ENCODE peak calls at places on chromosomes 11 and 22, in ten cellular contexts. B is ovary, Q is heart left ventricle, M is OCI-LY7, S is fibroblast of lung, U is right lobe of liver, I is prostate gland, K is uterus, E is lower lobe of right lung, Y is IMR-90. L is an unnamed sample. For H3K4me1, the result is how much of the 10 kb centered on the place peaks cover.

GRCh38 chr22:49767355-49768062 is 60.2 kb downstream of the BRD1 start:
- DNase-seq in B (no peak), Q (peak), M (peak), S (peak), U (peak), I (no peak), K (no peak), E (peak), Y (peak), L (peak)

GRCh38 chr11:69662806-69663205 is 12.3 kb downstream of the LTO1 start:
- DNase-seq in B (no peak), Q (peak), M (no peak), S (no peak), U (peak), I (no peak), K (no peak), E (peak), Y (no peak), L (no peak)

GRCh38 chr11:114179234-114179941 is 116.8 kb upstream of the NNMT start:
- DNase-seq in B (peak), Q (peak), M (peak), S (peak), U (peak), I (peak), K (peak), E (peak), Y (no peak), L (no peak)

GRCh38 chr11:111808063-111808588 is 41.9 kb upstream of the PPP2R1B start:
- DNase-seq in B (no peak), Q (no peak), M (no peak), S (no peak), U (no peak), I (no peak), K (no peak), E (no peak), Y (no peak), L (no peak)

GRCh38 chr11:86390499-86390898 is 15.8 kb downstream of the CCDC81 start:
- DNase-seq in B (no peak), Q (no peak), M (no peak), S (no peak), U (no peak), I (no peak), K (no peak), E (no peak), Y (no peak), L (no peak)

GRCh38 chr11:111978028-111978771 is 41.1 kb downstream of the DIXDC1 start:
- DNase-seq in B (peak), Q (no peak), M (no peak), S (peak), U (no peak), I (peak), K (peak), E (no peak), Y (peak), L (peak)

GRCh38 chr11:116879789-116880402 is 42.5 kb upstream of the APOA1 start:
- DNase-seq in B (no peak), Q (no peak), M (peak), S (peak), U (no peak), I (peak), K (no peak), E (no peak), Y (peak), L (peak)

GRCh38 chr22:19674129-19674928 is 40.0 kb upstream of the SEPTIN5 start:
- DNase-seq in B (no peak), Q (no peak), M (no peak), S (peak), U (no peak), I (no peak), K (no peak), E (no peak), Y (no peak), L (no peak)

GRCh38 chr22:35488513-35488912 is 52.1 kb upstream of the RASD2 start:
- DNase-seq in B (no peak), Q (no peak), M (no peak), S (no peak), U (no peak), I (no peak), K (no peak), E (no peak), Y (no peak), L (no peak)

GRCh38 chr11:120554771-120555432 is 43.4 kb downstream of the GRIK4 start:
- DNase-seq in B (no peak), Q (no peak), M (peak), S (peak), U (no peak), I (no peak), K (no peak), E (no peak), Y (peak), L (no peak)

GRCh38 chr11:33984682-33985389 is 66.7 kb upstream of the CAPRIN1 start:
- DNase-seq in B (no peak), Q (no peak), M (no peak), S (peak), U (no peak), I (no peak), K (no peak), E (no peak), Y (no peak), L (no peak)

GRCh38 chr11:69931994-69932910 is 113.0 kb upstream of the FGF3 start:
- DNase-seq in B (no peak), Q (peak), M (no peak), S (no peak), U (no peak), I (no peak), K (peak), E (peak), Y (no peak), L (no peak)

GRCh38 chr11:46499821-46500220 is 94.0 kb downstream of the AMBRA1 start:
- DNase-seq in B (no peak), Q (no peak), M (no peak), S (no peak), U (no peak), I (no peak), K (no peak), E (no peak), Y (no peak), L (no peak)

GRCh38 chr22:20268350-20269012 is 363 bp upstream of the RTN4R start:
- DNase-seq in B (peak), Q (peak), M (peak), S (peak), U (peak), I (peak), K (peak), E (peak), Y (peak), L (no peak)

GRCh38 chr11:62044639-62045121 is 77.2 kb upstream of the FTH1 start:
- DNase-seq in B (no peak), Q (no peak), M (no peak), S (no peak), U (no peak), I (no peak), K (no peak), E (no peak), Y (no peak), L (no peak)

GRCh38 chr11:62050716-62051115 is 73.1 kb upstream of the INCENP start:
- DNase-seq in B (no peak), Q (no peak), M (no peak), S (no peak), U (no peak), I (no peak), K (no peak), E (no peak), Y (no peak), L (no peak)

GRCh38 chr11:62054081-62054480 is 69.7 kb upstream of the INCENP start:
- DNase-seq in B (no peak), Q (no peak), M (no peak), S (no peak), U (no peak), I (no peak), K (no peak), E (no peak), Y (no peak), L (no peak)

GRCh38 chr11:62048101-62048500 is 75.7 kb upstream of the INCENP start:
- DNase-seq in B (no peak), Q (no peak), M (no peak), S (peak), U (no peak), I (no peak), K (no peak), E (no peak), Y (no peak), L (peak)
- H3K4me1 ChIP-seq in B (under half), Q (under half), M (under half), S (under half), U (under half), I (under half), K (under half), E (under half), Y (under half), L (under half)

GRCh38 chr22:17107547-17107810 is 13.7 kb downstream of the TMEM121B start:
- DNase-seq in B (no peak), Q (no peak), M (no peak), S (no peak), U (no peak), I (no peak), K (no peak), E (no peak), Y (no peak), L (no peak)

GRCh38 chr22:17104336-17104935 is 16.7 kb downstream of the TMEM121B start:
- DNase-seq in B (no peak), Q (no peak), M (no peak), S (no peak), U (no peak), I (no peak), K (no peak), E (no peak), Y (no peak), L (no peak)

GRCh38 chr22:17106785-17107546 is 14.2 kb downstream of the TMEM121B start:
- DNase-seq in B (no peak), Q (no peak), M (no peak), S (no peak), U (no peak), I (no peak), K (no peak), E (peak), Y (no peak), L (no peak)

GRCh38 chr22:17106161-17106784 is 14.9 kb downstream of the TMEM121B start:
- DNase-seq in B (no peak), Q (no peak), M (no peak), S (no peak), U (no peak), I (no peak), K (no peak), E (no peak), Y (no peak), L (no peak)

DNA sequence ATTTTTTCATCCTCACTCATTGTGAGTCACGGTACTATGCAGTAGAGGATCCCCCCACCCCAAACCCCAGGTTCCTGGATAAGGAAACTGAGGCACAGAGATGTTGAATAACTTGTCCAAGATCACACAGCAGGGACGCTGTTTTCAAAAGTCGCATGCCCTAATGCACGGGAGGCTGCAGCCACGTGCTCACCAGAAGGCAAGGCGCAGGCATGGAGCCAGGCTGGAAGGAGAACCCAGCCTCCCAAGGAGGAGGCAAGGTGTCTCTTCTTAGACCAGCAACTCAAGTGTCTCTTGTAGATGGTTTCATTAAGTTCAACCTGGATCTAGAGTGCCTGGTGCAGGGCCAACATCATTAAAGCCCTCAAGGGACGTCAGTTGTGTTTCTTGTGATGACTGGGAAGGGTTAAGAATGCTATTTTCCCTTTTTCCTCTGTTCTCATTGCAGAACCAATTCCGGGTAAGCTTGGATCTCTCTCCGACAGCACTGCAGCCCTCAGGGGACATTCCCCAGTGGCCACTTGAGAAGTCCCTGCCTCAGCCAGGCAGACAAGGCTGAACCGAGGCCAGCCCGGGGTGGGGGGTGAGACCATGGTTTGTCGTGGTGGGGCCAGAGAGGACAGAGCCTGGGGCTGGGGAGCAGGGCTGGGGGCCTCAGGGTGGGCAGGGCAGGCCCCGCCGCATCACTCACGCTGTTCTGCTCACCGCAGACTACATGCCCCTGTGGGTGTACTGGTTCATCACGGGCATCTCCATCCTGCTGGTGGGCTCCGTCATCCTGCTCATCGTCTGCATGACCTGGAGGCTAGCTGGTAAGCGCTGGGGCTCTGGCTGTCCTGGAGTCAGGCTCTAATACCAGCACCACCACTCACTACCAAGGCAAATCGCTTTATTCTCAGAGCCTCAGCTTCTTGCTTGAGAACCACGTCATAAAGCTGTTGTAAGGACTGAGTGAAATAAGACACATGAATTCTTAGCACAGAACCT is 15.7 kb downstream of the TMEM121B start:
- DNase-seq in B (no peak), Q (no peak), M (no peak), S (no peak), U (no peak), I (no peak), K (no peak), E (no peak), Y (no peak), L (no peak)
- H3K27ac ChIP-seq in B (no peak), Q (no peak), M (no peak), S (no peak), U (no peak), I (no peak), K (no peak), E (no peak), Y (no peak), L (no peak)

DNA sequence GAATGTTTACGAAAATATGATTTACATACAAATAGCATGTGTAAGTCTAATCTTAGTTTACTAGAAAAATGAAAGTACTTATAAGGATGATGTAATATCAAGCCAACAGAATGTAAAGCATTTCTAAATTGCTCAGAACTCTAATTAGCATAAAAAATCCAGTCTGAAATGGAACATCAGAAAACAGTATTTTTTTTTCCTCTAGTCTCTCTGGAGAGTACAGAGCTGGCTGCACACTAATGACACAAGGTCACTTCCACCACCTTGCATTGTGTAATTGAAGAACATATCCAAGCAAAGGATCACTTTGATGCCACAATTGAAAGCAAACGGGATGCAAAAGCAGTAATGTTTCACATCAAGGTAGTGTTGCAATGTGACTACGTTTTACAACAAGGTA is 548.0 kb upstream of the LUZP2 start:
- DNase-seq in B (no peak), Q (no peak), M (no peak), S (peak), U (no peak), I (no peak), K (no peak), E (no peak), Y (peak), L (no peak)
- TF ChIP-seq CTCF in B (no peak), Q (no peak), M (no peak), S (no peak), U (no peak), I (no peak), K (no peak), E (no peak), Y (no peak), L (no peak)

DNA sequence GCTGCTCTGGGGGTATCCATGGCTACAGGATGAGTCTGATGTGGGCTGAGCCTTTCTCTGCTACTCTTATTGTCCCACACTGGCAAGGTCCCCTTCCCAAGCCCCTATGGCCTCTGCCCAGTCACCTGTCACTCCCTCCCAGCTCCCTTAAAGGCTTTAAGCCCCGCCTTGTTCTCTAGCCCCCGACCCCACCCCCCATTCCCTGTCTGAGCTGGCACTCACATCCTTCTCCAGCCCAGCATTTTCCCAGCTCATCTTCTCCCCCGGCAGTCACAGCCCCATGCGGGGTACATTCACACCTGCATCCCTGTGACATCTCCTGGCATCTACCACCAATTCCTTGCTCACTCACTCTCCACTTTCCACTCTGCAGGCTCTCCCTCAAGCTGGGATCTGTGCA is 4.3 kb downstream of the MTFP1 start:
- DNase-seq in B (no peak), Q (no peak), M (no peak), S (no peak), U (no peak), I (no peak), K (no peak), E (no peak), Y (no peak), L (no peak)
- H3K4me1 ChIP-seq in B (under half), Q (under half), M (under half), S (under half), U (under half), I (under half), K (under half), E (under half), Y (under half), L (under half)

GRCh38 chr22:38017272-38017920 is 33.0 kb upstream of the SOX10 start:
- DNase-seq in B (peak), Q (peak), M (no peak), S (peak), U (peak), I (peak), K (peak), E (peak), Y (peak), L (no peak)

GRCh38 chr22:38017939-38018885 is 33.9 kb upstream of the SOX10 start:
- DNase-seq in B (no peak), Q (no peak), M (no peak), S (no peak), U (no peak), I (no peak), K (no peak), E (no peak), Y (no peak), L (no peak)

GRCh38 chr22:38016182-38017078 is 32.1 kb upstream of the SOX10 start:
- DNase-seq in B (peak), Q (no peak), M (no peak), S (peak), U (no peak), I (peak), K (no peak), E (no peak), Y (peak), L (no peak)

GRCh38 chr22:38021201-38021600 is 36.0 kb upstream of the PICK1 start:
- DNase-seq in B (no peak), Q (no peak), M (no peak), S (no peak), U (no peak), I (no peak), K (no peak), E (no peak), Y (no peak), L (no peak)

DNA sequence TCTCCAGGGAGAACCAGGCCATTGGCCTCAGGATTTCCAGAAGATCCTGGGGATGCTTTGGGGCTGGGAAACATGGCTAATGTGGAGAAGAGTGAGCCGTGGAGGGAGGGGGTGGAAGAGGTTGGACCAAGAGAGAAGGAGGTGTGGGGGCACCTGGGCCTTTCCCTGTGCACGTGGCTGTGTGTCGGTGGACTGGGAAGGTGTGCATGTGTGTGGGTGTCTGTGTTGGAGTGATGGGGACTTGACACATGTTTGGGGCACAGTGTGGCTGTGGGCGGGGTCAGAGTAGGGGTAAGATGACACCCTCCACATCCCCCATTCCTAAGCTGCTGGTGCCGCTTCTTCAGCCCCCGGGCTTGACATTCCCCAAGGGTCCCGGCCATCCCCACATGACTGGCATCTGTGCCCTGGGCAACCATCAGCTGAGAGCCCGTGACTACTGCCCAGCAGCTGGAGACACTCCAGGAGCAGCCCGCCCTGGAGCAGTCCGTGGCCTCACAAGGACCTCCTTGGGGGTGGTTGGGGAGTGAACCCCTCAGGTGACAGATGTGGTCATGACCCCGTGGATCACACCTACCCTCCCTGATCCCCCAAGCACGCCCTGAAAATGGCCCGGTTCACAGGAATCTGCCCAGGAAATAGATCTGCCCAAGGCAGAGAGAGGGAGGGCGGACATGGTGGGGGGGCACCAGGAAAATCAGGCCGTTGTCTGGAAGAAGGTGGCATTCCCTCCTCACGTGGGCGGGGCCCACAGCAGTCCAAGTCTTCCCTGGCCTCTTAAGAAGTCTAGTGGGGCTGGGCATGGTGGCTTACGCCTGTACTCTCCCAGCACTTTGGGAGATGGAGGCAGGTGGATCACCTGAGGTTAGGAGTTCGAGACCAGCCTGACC is 34.8 kb upstream of the SOX10 start:
- DNase-seq in B (no peak), Q (peak), M (no peak), S (no peak), U (no peak), I (no peak), K (no peak), E (no peak), Y (no peak), L (no peak)
- H3K27ac ChIP-seq in B (no peak), Q (no peak), M (no peak), S (no peak), U (no peak), I (no peak), K (no peak), E (no peak), Y (no peak), L (no peak)